ENCODE peak calls at places on chromosomes 6 and 20, in five cellular contexts. Y, H, Q, C and Z are unnamed samples.
A peak's percentile ranks its signal among the peaks of the same experiment; 100 is the strongest.

GRCh38 chr20:38260378-38261053 is at the start of gene KIAA1755:
- DNase-seq in Y (peak; percentile 41), H (peak; percentile 24), Q (no peak), C (peak; percentile 36), Z (no peak)

GRCh38 chr6:105272783-105273182 is 93.0 kb upstream of the POPDC3 start:
- DNase-seq in Y (peak; percentile 36), H (no peak), Q (peak; percentile 23), C (peak; percentile 58), Z (peak; percentile 39)

GRCh38 chr20:38747495-38748096 is 664 bp upstream of the ACTR5 start:
- DNase-seq in Y (no peak), H (no peak), Q (no peak), C (no peak), Z (no peak)

GRCh38 chr6:165031491-165031890 is 277.9 kb downstream of the C6orf118 start:
- DNase-seq in Y (no peak), H (no peak), Q (no peak), C (no peak), Z (no peak)

GRCh38 chr6:167699141-167700036 is 127.3 kb upstream of the AFDN start:
- DNase-seq in Y (peak; percentile 35), H (no peak), Q (peak; percentile 8), C (no peak), Z (peak; percentile 73)

GRCh38 chr6:91166271-91166670 is 579.4 kb upstream of the MAP3K7 start:
- DNase-seq in Y (no peak), H (no peak), Q (no peak), C (no peak), Z (no peak)

GRCh38 chr6:100203391-100203790 is 209.4 kb upstream of the MCHR2 start:
- DNase-seq in Y (peak; percentile 95), H (no peak), Q (peak; percentile 98), C (peak; percentile 94), Z (peak; percentile 91)

GRCh38 chr6:137033828-137034227 is 10.9 kb downstream of the IL20RA start:
- DNase-seq in Y (peak; percentile 17), H (no peak), Q (peak; percentile 9), C (no peak), Z (no peak)

GRCh38 chr6:4613381-4613780 is 162.8 kb upstream of the CDYL start:
- DNase-seq in Y (no peak), H (no peak), Q (no peak), C (no peak), Z (no peak)

GRCh38 chr20:13238001-13238653 is 17.1 kb downstream of the ISM1 start:
- DNase-seq in Y (no peak), H (no peak), Q (no peak), C (no peak), Z (no peak)

GRCh38 chr20:25179439-25180089 is 15.9 kb upstream of the ENTPD6 start:
- DNase-seq in Y (no peak), H (no peak), Q (no peak), C (no peak), Z (no peak)

GRCh38 chr6:362924-363249 is 28.7 kb upstream of the IRF4 start:
- DNase-seq in Y (no peak), H (no peak), Q (no peak), C (no peak), Z (no peak)

GRCh38 chr20:47360207-47360488 is 3.6 kb upstream of the ZMYND8 start:
- DNase-seq in Y (peak; percentile 73), H (no peak), Q (peak; percentile 77), C (peak; percentile 79), Z (peak; percentile 87)

GRCh38 chr6:36739947-36740817 is 42.6 kb downstream of the RAB44 start:
- DNase-seq in Y (no peak), H (no peak), Q (peak; percentile 19), C (peak; percentile 16), Z (no peak)

GRCh38 chr6:147141690-147142308 is 62.4 kb upstream of the STXBP5 start:
- DNase-seq in Y (peak; percentile 45), H (no peak), Q (peak; percentile 29), C (peak; percentile 77), Z (no peak)

GRCh38 chr6:133833905-133834304 is 55.0 kb upstream of the TCF21 start:
- DNase-seq in Y (peak; percentile 41), H (no peak), Q (no peak), C (peak; percentile 32), Z (peak; percentile 75)

GRCh38 chr6:93644611-93645010 is 225.3 kb upstream of the EPHA7 start:
- DNase-seq in Y (peak; percentile 18), H (no peak), Q (no peak), C (no peak), Z (peak; percentile 2)

GRCh38 chr20:14219801-14220461 is 117.5 kb downstream of the FLRT3 start:
- DNase-seq in Y (no peak), H (no peak), Q (no peak), C (no peak), Z (no peak)

GRCh38 chr6:56101141-56101553 is 146.2 kb downstream of the COL21A1 start:
- DNase-seq in Y (peak; percentile 97), H (no peak), Q (peak; percentile 97), C (peak; percentile 95), Z (peak; percentile 98)

GRCh38 chr6:33746036-33746600 is 587 bp downstream of the IP6K3 start:
- DNase-seq in Y (peak; percentile 76), H (no peak), Q (peak; percentile 53), C (peak; percentile 85), Z (peak; percentile 69)

GRCh38 chr6:48826318-48826595 is 636.8 kb downstream of the MMUT start:
- DNase-seq in Y (no peak), H (no peak), Q (peak; percentile 5), C (no peak), Z (no peak)

GRCh38 chr20:3744806-3745685 is 12.6 kb downstream of the HSPA12B start:
- DNase-seq in Y (peak; percentile 32), H (peak; percentile 97), Q (no peak), C (peak; percentile 28), Z (peak; percentile 51)

GRCh38 chr6:154399097-154399496 is 42.5 kb upstream of the IPCEF1 start:
- DNase-seq in Y (peak; percentile 46), H (no peak), Q (peak; percentile 58), C (peak; percentile 51), Z (peak; percentile 53)

GRCh38 chr6:110364364-110364763 is 6.2 kb upstream of the METTL24 start:
- DNase-seq in Y (no peak), H (no peak), Q (no peak), C (no peak), Z (no peak)

GRCh38 chr20:341682-342081 is 5.2 kb upstream of the NRSN2 start:
- DNase-seq in Y (peak; percentile 92), H (peak; percentile 32), Q (peak; percentile 70), C (peak; percentile 95), Z (peak; percentile 97)

GRCh38 chr6:149503276-149503675 is 18.5 kb upstream of the ZC3H12D start:
- DNase-seq in Y (no peak), H (no peak), Q (no peak), C (no peak), Z (no peak)

DNA sequence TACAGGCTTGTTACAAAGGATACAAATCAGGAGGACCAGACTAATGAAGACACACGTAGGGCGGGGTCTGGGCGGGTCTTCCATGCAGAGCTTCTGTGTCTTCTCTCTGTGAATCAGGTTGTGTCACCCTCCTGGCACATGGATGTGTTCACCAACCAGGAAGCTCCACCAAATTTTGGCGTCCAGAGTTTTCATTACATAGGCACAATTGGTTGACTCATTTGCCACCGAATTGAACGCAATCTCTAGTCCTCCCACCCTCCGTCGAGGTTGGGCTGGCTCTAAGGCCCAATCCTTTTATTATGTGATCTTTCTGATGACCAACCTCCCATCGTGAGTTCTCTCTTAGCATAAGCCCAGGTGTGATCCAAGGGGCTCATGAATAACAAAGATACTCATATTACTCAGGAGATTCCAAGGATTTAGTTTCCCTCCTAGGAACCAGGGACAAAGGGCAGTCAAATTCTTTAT is 36.3 kb upstream of the DDR1 start:
- DNase-seq in Y (no peak), H (no peak), Q (no peak), C (no peak), Z (no peak)
- H3K4me3 ChIP-seq in Y (no peak overlapping the region), H (no peak overlapping the region), Q (no peak overlapping the region), C (no peak overlapping the region), Z (no peak overlapping the region)

GRCh38 chr6:6811151-6812002 is 222.9 kb downstream of the LY86 start:
- DNase-seq in Y (peak; percentile 46), H (no peak), Q (peak; percentile 33), C (peak; percentile 47), Z (peak; percentile 84)
- TF ChIP-seq CTCF in Y (no peak), H (no peak), Q (no peak), C (no peak), Z (no peak)

DNA sequence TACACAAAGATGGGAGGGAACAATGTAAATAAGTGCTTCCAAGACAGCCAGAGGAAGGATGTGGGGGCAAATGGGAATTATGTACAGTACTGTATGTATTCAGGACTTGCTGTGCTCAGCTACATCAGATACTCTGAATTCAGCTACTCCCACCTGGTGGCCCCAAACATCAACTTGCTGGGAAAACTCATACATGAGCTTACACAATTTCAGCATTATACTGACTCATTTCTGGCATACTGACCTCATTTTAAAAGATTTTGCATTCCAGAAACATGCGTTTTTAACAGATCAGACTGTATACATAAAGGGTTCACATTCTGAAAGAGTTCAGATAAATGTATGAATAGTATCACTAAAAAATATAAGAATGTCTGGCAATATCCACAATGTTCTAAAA is 59.7 kb downstream of the GPX5 start:
- DNase-seq in Y (peak; percentile 79), H (peak; percentile 39), Q (no peak), C (peak; percentile 47), Z (peak; percentile 81)
- H3K4me3 ChIP-seq in Y (no peak overlapping the region), H (no peak overlapping the region), Q (no peak overlapping the region), C (no peak overlapping the region), Z (no peak overlapping the region)

GRCh38 chr6:1643830-1644445 is 34.2 kb downstream of the FOXC1 start:
- DNase-seq in Y (no peak), H (no peak), Q (no peak), C (no peak), Z (no peak)

GRCh38 chr6:1641391-1641790 is 31.7 kb downstream of the FOXC1 start:
- DNase-seq in Y (no peak), H (peak; percentile 37), Q (no peak), C (no peak), Z (no peak)

GRCh38 chr6:1645466-1646185 is 35.9 kb downstream of the FOXC1 start:
- DNase-seq in Y (no peak), H (no peak), Q (peak; percentile 33), C (peak; percentile 38), Z (peak; percentile 17)

GRCh38 chr6:1644516-1644915 is 34.8 kb downstream of the FOXC1 start:
- DNase-seq in Y (no peak), H (no peak), Q (no peak), C (no peak), Z (no peak)

DNA sequence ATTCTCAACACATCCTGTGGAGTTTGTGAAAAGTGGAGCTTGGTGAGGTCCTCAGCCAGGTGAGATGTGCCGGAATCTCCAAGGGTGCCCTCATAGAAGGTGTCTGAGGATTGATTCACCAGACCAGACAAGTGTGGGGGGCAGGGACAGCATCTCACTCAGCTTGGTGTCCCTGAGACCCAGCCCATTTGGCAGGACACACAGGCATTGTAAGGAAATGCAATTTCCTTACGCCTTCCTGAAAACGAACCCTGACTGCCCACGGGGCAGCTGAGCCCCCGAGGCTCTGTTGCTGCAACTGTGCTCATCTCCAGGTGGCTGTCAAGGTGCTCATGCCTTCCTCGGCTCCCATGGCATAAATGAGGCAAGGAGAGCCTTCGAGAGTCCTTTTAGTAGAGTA is 33.4 kb downstream of the FOXC1 start:
- DNase-seq in Y (no peak), H (no peak), Q (no peak), C (no peak), Z (no peak)
- TF ChIP-seq CTCF in Y (no peak), H (no peak), Q (no peak), C (no peak), Z (no peak)

DNA sequence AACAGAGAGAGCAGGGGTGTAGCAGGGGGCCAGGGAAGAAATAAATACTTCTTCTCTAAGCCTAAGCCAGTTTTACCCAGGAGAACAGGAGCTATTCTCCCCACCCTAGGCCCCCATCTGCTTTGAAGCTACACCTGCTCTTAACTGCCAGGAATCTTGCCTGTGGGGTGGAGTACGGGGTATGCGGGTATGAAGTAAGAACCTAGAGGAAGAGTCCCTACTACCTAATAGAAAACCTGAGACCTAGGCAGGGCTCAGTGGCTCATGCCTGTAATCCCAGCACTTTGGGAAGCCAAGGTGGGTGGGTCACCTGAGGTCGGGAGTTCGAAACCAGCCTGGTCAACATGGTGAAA is 1.6 kb downstream of the SLC29A1 start:
- DNase-seq in Y (no peak), H (no peak), Q (no peak), C (no peak), Z (no peak)
- H3K4me3 ChIP-seq in Y (no peak overlapping the region), H (peak overlapping the region; percentile 54), Q (no peak overlapping the region), C (no peak overlapping the region), Z (no peak overlapping the region)